ENCODE peak calls at places on chromosomes 2 and 18, in four cellular contexts. C, F, U and A are unnamed samples.
A peak's percentile ranks its signal among the peaks of the same experiment; 100 is the strongest.

GRCh38 chr2:28348149-28348567 is 44.5 kb upstream of the FOSL2 start:
- DNase-seq in F (no peak), C (peak; percentile 79), U (no peak), A (no peak)

GRCh38 chr2:130381145-130381544 is 25.3 kb downstream of the PTPN18 start:
- DNase-seq in C (no peak), F (no peak), U (no peak), A (no peak)

GRCh38 chr2:127615511-127616166 is 30.3 kb upstream of the GPR17 start:
- DNase-seq in C (peak; percentile 52), U (no peak), F (peak; percentile 32), A (no peak)

GRCh38 chr2:23492337-23492675 is 107.3 kb downstream of the KLHL29 start:
- DNase-seq in F (no peak), U (no peak), C (no peak), A (no peak)

GRCh38 chr18:59715966-59716369 is 18.7 kb upstream of the CCBE1 start:
- DNase-seq in F (no peak), U (no peak), C (no peak), A (no peak)

GRCh38 chr2:141557329-141558098 is 573.3 kb downstream of the LRP1B start:
- DNase-seq in C (no peak), U (no peak), F (no peak), A (no peak)

GRCh38 chr2:54499666-54500065 is 43.5 kb downstream of the SPTBN1 start:
- DNase-seq in F (no peak), U (no peak), C (no peak), A (no peak)

GRCh38 chr2:219207254-219207883 is 787 bp downstream of the ZFAND2B start:
- DNase-seq in C (no peak), F (no peak), U (no peak), A (no peak)

GRCh38 chr18:49561377-49562193 is at the start of gene LIPG:
- DNase-seq in U (peak; percentile 7), C (peak; percentile 68), F (peak; percentile 90), A (no peak)

GRCh38 chr2:167509585-167509984 is 621.3 kb downstream of the XIRP2 start:
- DNase-seq in U (no peak), F (no peak), C (no peak), A (no peak)

GRCh38 chr18:36798738-36799473 is 29.9 kb downstream of the TPGS2 start:
- DNase-seq in U (no peak), F (no peak), C (no peak), A (no peak)

GRCh38 chr2:235618039-235618438 is 124.2 kb downstream of the AGAP1 start:
- DNase-seq in U (no peak), C (no peak), F (no peak), A (no peak)

GRCh38 chr18:3649559-3650426 is 199.8 kb downstream of the TGIF1 start:
- DNase-seq in U (no peak), C (no peak), F (no peak), A (no peak)

GRCh38 chr2:182360012-182360662 is 66.7 kb downstream of the PDE1A start:
- DNase-seq in U (no peak), C (no peak), F (no peak), A (no peak)

GRCh38 chr2:173048901-173049661 is 26.6 kb upstream of the MAP3K20 start:
- DNase-seq in U (no peak), F (no peak), C (no peak), A (peak; percentile 12)

GRCh38 chr2:105102963-105103421 is 65.1 kb downstream of the MRPS9 start:
- DNase-seq in C (no peak), U (no peak), F (no peak), A (no peak)

GRCh38 chr18:33010149-33010548 is 237.3 kb upstream of the KLHL14 start:
- DNase-seq in C (no peak), U (no peak), F (no peak), A (no peak)

GRCh38 chr18:76454429-76454828 is 40.6 kb downstream of the ZNF516 start:
- DNase-seq in U (no peak), F (no peak), C (no peak), A (no peak)

GRCh38 chr2:136247204-136247990 is 129.4 kb upstream of the CXCR4 start:
- DNase-seq in F (no peak), C (no peak), U (no peak), A (no peak)

GRCh38 chr2:185979546-185980071 is 241.0 kb downstream of the FSIP2 start:
- DNase-seq in U (no peak), C (no peak), F (no peak), A (no peak)

GRCh38 chr18:49609416-49610284 is 47.8 kb downstream of the LIPG start:
- DNase-seq in U (no peak), C (no peak), F (no peak), A (no peak)

GRCh38 chr18:45519881-45520280 is 95.4 kb upstream of the SLC14A2 start:
- DNase-seq in F (no peak), C (no peak), U (no peak), A (no peak)

GRCh38 chr2:3098231-3098630 is 279.4 kb downstream of the EIPR1 start:
- DNase-seq in C (no peak), F (no peak), U (no peak), A (no peak)

GRCh38 chr18:79738565-79739439 is 58.9 kb upstream of the KCNG2 start:
- DNase-seq in F (no peak), U (no peak), C (no peak), A (no peak)

GRCh38 chr2:150207979-150208378 is 279.5 kb downstream of the RND3 start:
- DNase-seq in U (no peak), F (no peak), C (no peak), A (no peak)

GRCh38 chr2:208006325-208006724 is 19.0 kb downstream of the PLEKHM3 start:
- DNase-seq in C (no peak), F (no peak), U (no peak), A (no peak)

GRCh38 chr18:24497052-24497754 is 36.8 kb downstream of the HRH4 start:
- DNase-seq in F (no peak), C (no peak), U (no peak), A (no peak)

GRCh38 chr2:105753380-105753779 is 8.7 kb downstream of the NCK2 start:
- DNase-seq in U (no peak), C (peak; percentile 56), F (no peak), A (no peak)

GRCh38 chr2:146984014-146984413 is 860.8 kb upstream of the ACVR2A start:
- DNase-seq in C (no peak), F (no peak), U (no peak), A (no peak)